ENCODE peak calls at places on chromosome 14, in seven cellular contexts. G is Panc1, V is HCT116, J is K562, C is GM12878, D is SK-N-SH, T is HepG2. Z is an unnamed sample.
A peak's percentile ranks its signal among the peaks of the same experiment; 100 is the strongest.

GRCh38 chr14:61098711-61099110 is 117.7 kb downstream of the SLC38A6 start:
- DNase-seq in G (no peak), V (no peak), J (no peak), C (no peak), D (no peak), T (no peak), Z (no peak)

GRCh38 chr14:73237786-73238261 is 518 bp downstream of the PAPLN start:
- DNase-seq in G (no peak), V (no peak), J (peak; percentile 7), C (no peak), D (peak; percentile 82), T (no peak), Z (no peak)

GRCh38 chr14:40464531-40464930 is 1032.3 kb upstream of the FBXO33 start:
- DNase-seq in G (no peak), V (no peak), J (no peak), C (no peak), D (no peak), T (no peak), Z (no peak)

GRCh38 chr14:58640959-58641358 is 3.2 kb downstream of the DACT1 start:
- DNase-seq in G (no peak), V (no peak), J (no peak), C (no peak), D (no peak), T (no peak), Z (no peak)

GRCh38 chr14:74616507-74616906 is 4.5 kb upstream of the LTBP2 start:
- DNase-seq in G (no peak), V (peak; percentile 73), J (peak; percentile 34), C (no peak), D (no peak), T (no peak), Z (no peak)

GRCh38 chr14:74909501-74909900 is 13.6 kb downstream of the RPS6KL1 start:
- DNase-seq in G (no peak), V (no peak), J (no peak), C (no peak), D (no peak), T (no peak), Z (no peak)

GRCh38 chr14:64646103-64646502 is 58.1 kb upstream of the PLEKHG3 start:
- DNase-seq in G (no peak), V (no peak), J (no peak), C (no peak), D (no peak), T (no peak), Z (no peak)

GRCh38 chr14:68970096-68970612 is 8.9 kb downstream of the ACTN1 start:
- DNase-seq in G (no peak), V (no peak), J (no peak), C (no peak), D (no peak), T (no peak), Z (no peak)

GRCh38 chr14:50038398-50039119 is 77.8 kb downstream of the VCPKMT start:
- DNase-seq in G (peak; percentile 67), V (no peak), J (peak; percentile 48), C (peak; percentile 100), D (no peak), T (peak; percentile 20), Z (no peak)

GRCh38 chr14:51917186-51917585 is 56.8 kb downstream of the GNG2 start:
- DNase-seq in G (no peak), V (no peak), J (no peak), C (no peak), D (no peak), T (no peak), Z (no peak)

GRCh38 chr14:69376439-69376838 is 21.7 kb downstream of the ERH start:
- DNase-seq in G (no peak), V (no peak), J (no peak), C (no peak), D (no peak), T (peak; percentile 40), Z (no peak)

GRCh38 chr14:97688626-97689336 is 891.6 kb downstream of the VRK1 start:
- DNase-seq in G (no peak), V (no peak), J (no peak), C (no peak), D (no peak), T (no peak), Z (no peak)

GRCh38 chr14:97687944-97688625 is 890.9 kb downstream of the VRK1 start:
- DNase-seq in G (no peak), V (no peak), J (no peak), C (no peak), D (no peak), T (no peak), Z (no peak)

GRCh38 chr14:97697772-97698171 is 900.6 kb downstream of the VRK1 start:
- DNase-seq in G (no peak), V (no peak), J (no peak), C (no peak), D (no peak), T (no peak), Z (no peak)

GRCh38 chr14:97692084-97692483 is 894.9 kb downstream of the VRK1 start:
- DNase-seq in G (no peak), V (no peak), J (no peak), C (no peak), D (no peak), T (no peak), Z (no peak)
- TF ChIP-seq SIN3A in G (no peak), V (no peak), J (no peak), C (no peak), D (no peak), T (no peak), Z (no peak)

DNA sequence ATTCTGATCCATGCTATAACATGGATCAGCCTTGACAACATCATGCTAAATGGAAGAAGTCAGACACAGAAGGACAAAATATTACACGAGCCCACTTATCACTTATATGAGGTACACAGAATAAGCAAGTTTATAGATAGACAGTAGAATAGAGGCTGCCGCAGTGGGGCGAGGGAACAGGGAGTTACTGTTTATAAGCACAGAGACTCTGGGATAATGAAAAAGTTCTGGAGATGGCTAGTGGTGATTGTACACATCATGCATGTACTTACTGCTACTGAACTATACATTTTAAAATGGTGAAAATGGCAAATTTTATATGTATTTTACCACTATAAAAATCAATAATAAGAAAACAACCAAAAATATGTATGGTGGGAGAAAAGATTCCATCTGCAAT is 95.2 kb upstream of the PSMC1 start:
- DNase-seq in G (no peak), V (no peak), J (no peak), C (no peak), D (peak; percentile 27), T (no peak), Z (no peak)
- TF ChIP-seq SIN3A in G (no peak), V (no peak), J (no peak), C (no peak), D (no peak), T (no peak), Z (no peak)

GRCh38 chr14:62696261-62696968 is 348.8 kb downstream of the KCNH5 start:
- DNase-seq in G (no peak), V (no peak), J (no peak), C (no peak), D (no peak), T (peak; percentile 61), Z (peak; percentile 58)
- TF ChIP-seq SIN3A in G (no peak), V (no peak), J (no peak), C (no peak), D (no peak), T (no peak), Z (no peak)

DNA sequence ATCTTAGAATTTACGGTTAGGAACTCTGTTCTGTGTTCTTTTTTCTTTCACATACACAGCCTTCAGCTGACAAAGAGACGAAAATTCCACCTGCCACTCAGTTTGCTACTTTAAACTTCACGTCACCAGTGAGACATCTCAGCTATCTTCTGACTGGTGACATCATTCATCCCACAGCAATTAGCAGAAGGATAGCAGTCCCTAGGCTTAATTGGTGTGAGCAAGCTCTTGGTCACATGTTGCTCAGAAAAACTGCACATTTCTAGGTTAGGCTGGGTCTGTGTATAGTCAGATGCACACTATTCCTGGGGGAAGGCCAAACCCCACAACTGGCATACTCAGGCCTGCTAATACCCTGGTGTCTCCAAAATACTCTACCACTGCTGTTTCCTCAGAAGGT is 23.9 kb downstream of the SLC7A7 start:
- DNase-seq in G (peak; percentile 18), V (no peak), J (no peak), C (no peak), D (no peak), T (no peak), Z (no peak)
- TF ChIP-seq SIN3A in G (no peak), V (no peak), J (no peak), C (no peak), D (no peak), T (no peak), Z (no peak)

GRCh38 chr14:96189288-96189711 is 15.3 kb upstream of the BDKRB2 start:
- DNase-seq in G (no peak), V (no peak), J (no peak), C (no peak), D (no peak), T (no peak), Z (no peak)

GRCh38 chr14:96194262-96194656 is 10.4 kb upstream of the BDKRB2 start:
- DNase-seq in G (no peak), V (no peak), J (no peak), C (no peak), D (no peak), T (no peak), Z (no peak)

GRCh38 chr14:96192049-96192448 is 12.6 kb upstream of the BDKRB2 start:
- DNase-seq in G (no peak), V (no peak), J (no peak), C (no peak), D (no peak), T (no peak), Z (no peak)

GRCh38 chr14:96192975-96193805 is 11.4 kb upstream of the BDKRB2 start:
- DNase-seq in G (no peak), V (no peak), J (no peak), C (no peak), D (no peak), T (no peak), Z (no peak)

DNA sequence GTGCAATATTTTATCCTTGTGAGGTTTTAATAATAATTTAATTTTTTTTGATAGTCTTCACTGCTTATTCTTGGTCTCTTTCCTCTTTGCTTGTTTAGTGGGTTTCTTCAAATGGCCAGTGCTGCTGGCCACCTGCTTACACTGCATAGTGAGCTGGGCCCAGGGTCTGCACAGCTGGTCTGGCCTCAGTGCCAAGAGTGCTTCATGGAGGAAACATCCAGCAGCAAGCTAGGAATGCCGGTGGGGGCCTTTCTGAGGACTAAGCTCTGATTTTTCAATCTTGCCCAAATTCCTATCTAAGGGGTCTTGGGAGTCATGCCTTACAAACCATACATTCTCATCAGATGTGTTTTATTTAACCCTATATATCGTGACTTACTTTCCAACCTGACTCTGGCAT is 13.3 kb upstream of the BDKRB2 start:
- DNase-seq in G (no peak), V (no peak), J (no peak), C (no peak), D (no peak), T (no peak), Z (no peak)
- TF ChIP-seq SIN3A in G (no peak), V (no peak), J (no peak), C (no peak), D (no peak), T (no peak), Z (no peak)

Z was measured in H1.